ENCODE peak calls at places on chromosomes 1 and 21, in seven cellular contexts. E, C, G, S, Y, J and A are unnamed samples.

GRCh38 chr1:1290238-1290731 is 10.0 kb downstream of the SCNN1D start:
- DNase-seq in Y (peak; percentile 87), C (peak; percentile 30), E (peak; percentile 73), J (peak; percentile 82), S (peak; percentile 44), G (peak; percentile 62), A (peak; percentile 12)

GRCh38 chr1:36112823-36113222 is 12.2 kb downstream of the COL8A2 start:
- DNase-seq in G (no peak), E (no peak), S (no peak), J (no peak), C (no peak), Y (no peak), A (no peak)

GRCh38 chr21:46569071-46569470 is 35.8 kb downstream of the S100B start:
- DNase-seq in G (no peak), Y (no peak), C (no peak), S (no peak), J (no peak), E (no peak), A (no peak)

GRCh38 chr1:10979483-10979920 is 33.0 kb upstream of the TARDBP start:
- DNase-seq in C (no peak), S (no peak), E (no peak), Y (no peak), J (no peak), G (peak; percentile 17), A (no peak)

GRCh38 chr1:163877016-163877415 is 555.3 kb downstream of the NUF2 start:
- DNase-seq in Y (no peak), J (no peak), G (no peak), E (no peak), S (no peak), C (no peak), A (no peak)

GRCh38 chr1:100452641-100453040 is 85.3 kb upstream of the GPR88 start:
- DNase-seq in E (no peak), Y (no peak), S (no peak), J (no peak), C (no peak), G (no peak), A (no peak)

GRCh38 chr1:156584813-156585212 is 5.3 kb downstream of the TTC24 start:
- DNase-seq in Y (no peak), S (peak; percentile 67), C (no peak), G (no peak), E (peak; percentile 31), J (no peak), A (no peak)

GRCh38 chr1:23169727-23170335 is 1.2 kb upstream of the LUZP1 start:
- DNase-seq in C (no peak), Y (peak; percentile 27), G (no peak), J (peak; percentile 57), S (peak; percentile 44), E (peak; percentile 37), A (no peak)

GRCh38 chr1:38138498-38139233 is 92.1 kb upstream of the POU3F1 start:
- DNase-seq in E (no peak), G (peak; percentile 99), J (no peak), Y (no peak), C (no peak), S (no peak), A (no peak)